ENCODE peak calls at places on chromosomes 7 and 10, in four cellular contexts. One of them, this sample, is unnamed.

GRCh38 chr7:25868509-25868908 is 283.5 kb upstream of the NFE2L3 start:
- DNase-seq in heart right ventricle: no peak
- DNase-seq in right atrium auricular region: no peak
- DNase-seq in fibroblast of pulmonary artery: no peak
- DNase-seq in this sample: no peak

GRCh38 chr10:16519250-16519907 is 2.3 kb downstream of the C1QL3 start:
- DNase-seq in heart right ventricle: no peak
- DNase-seq in right atrium auricular region: no peak
- DNase-seq in fibroblast of pulmonary artery: no peak
- DNase-seq in this sample: no peak

GRCh38 chr7:84022686-84023308 is 171.8 kb downstream of the SEMA3A start:
- DNase-seq in heart right ventricle: no peak
- DNase-seq in right atrium auricular region: no peak
- DNase-seq in fibroblast of pulmonary artery: no peak
- DNase-seq in this sample: no peak

GRCh38 chr7:1210979-1211608 is 21.6 kb upstream of the UNCX start:
- DNase-seq in heart right ventricle: no peak
- DNase-seq in right atrium auricular region: no peak
- DNase-seq in fibroblast of pulmonary artery: no peak
- DNase-seq in this sample: no peak

GRCh38 chr10:1331560-1331959 is 275.4 kb downstream of the WDR37 start:
- DNase-seq in heart right ventricle: no peak
- DNase-seq in right atrium auricular region: no peak
- DNase-seq in fibroblast of pulmonary artery: no peak
- DNase-seq in this sample: no peak

GRCh38 chr7:778968-779451 is 51.9 kb upstream of the PRKAR1B start:
- DNase-seq in heart right ventricle: no peak
- DNase-seq in right atrium auricular region: no peak
- DNase-seq in fibroblast of pulmonary artery: no peak
- DNase-seq in this sample: no peak

GRCh38 chr7:46387646-46388045 is 466.6 kb upstream of the IGFBP3 start:
- DNase-seq in heart right ventricle: no peak
- DNase-seq in right atrium auricular region: no peak
- DNase-seq in fibroblast of pulmonary artery: peak; percentile 78
- DNase-seq in this sample: peak; percentile 66

GRCh38 chr7:36280840-36281812 is 108.5 kb upstream of the ANLN start:
- DNase-seq in heart right ventricle: peak; percentile 68
- DNase-seq in right atrium auricular region: peak; percentile 83
- DNase-seq in fibroblast of pulmonary artery: peak; percentile 72
- DNase-seq in this sample: peak; percentile 75

GRCh38 chr7:47380325-47381131 is 201.4 kb downstream of the TNS3 start:
- DNase-seq in heart right ventricle: no peak
- DNase-seq in right atrium auricular region: no peak
- DNase-seq in fibroblast of pulmonary artery: peak; percentile 59
- DNase-seq in this sample: peak; percentile 76

GRCh38 chr7:106484562-106484961 is 176.4 kb downstream of the CCDC71L start:
- DNase-seq in heart right ventricle: no peak
- DNase-seq in right atrium auricular region: no peak
- DNase-seq in fibroblast of pulmonary artery: peak; percentile 56
- DNase-seq in this sample: peak; percentile 55

GRCh38 chr10:63107943-63108437 is 25.1 kb upstream of the NRBF2 start:
- DNase-seq in heart right ventricle: no peak
- DNase-seq in right atrium auricular region: no peak
- DNase-seq in fibroblast of pulmonary artery: no peak
- DNase-seq in this sample: no peak

GRCh38 chr7:116802144-116802747 is 60.1 kb upstream of the CAPZA2 start:
- DNase-seq in heart right ventricle: no peak
- DNase-seq in right atrium auricular region: no peak
- DNase-seq in fibroblast of pulmonary artery: peak; percentile 25
- DNase-seq in this sample: peak; percentile 70

GRCh38 chr7:100865971-100866720 is 1.0 kb upstream of the TRIP6 start:
- DNase-seq in heart right ventricle: peak; percentile 64
- DNase-seq in right atrium auricular region: no peak
- DNase-seq in fibroblast of pulmonary artery: no peak
- DNase-seq in this sample: no peak

GRCh38 chr7:102125127-102125561 is 161.5 kb upstream of the SH2B2 start:
- DNase-seq in heart right ventricle: peak; percentile 51
- DNase-seq in right atrium auricular region: peak; percentile 86
- DNase-seq in fibroblast of pulmonary artery: peak; percentile 88
- DNase-seq in this sample: peak; percentile 68

GRCh38 chr10:16943301-16944080 is 126.3 kb upstream of the RSU1 start:
- DNase-seq in heart right ventricle: no peak
- DNase-seq in right atrium auricular region: no peak
- DNase-seq in fibroblast of pulmonary artery: peak; percentile 28
- DNase-seq in this sample: peak; percentile 66

GRCh38 chr7:69880848-69881247 is 282.6 kb downstream of the AUTS2 start:
- DNase-seq in heart right ventricle: no peak
- DNase-seq in right atrium auricular region: no peak
- DNase-seq in fibroblast of pulmonary artery: no peak
- DNase-seq in this sample: no peak

GRCh38 chr7:51253157-51253556 is 63.5 kb downstream of the COBL start:
- DNase-seq in heart right ventricle: no peak
- DNase-seq in right atrium auricular region: peak; percentile 23
- DNase-seq in fibroblast of pulmonary artery: no peak
- DNase-seq in this sample: no peak

GRCh38 chr7:122885583-122886356 is 490 bp downstream of the CADPS2 start:
- DNase-seq in heart right ventricle: peak; percentile 30
- DNase-seq in right atrium auricular region: peak; percentile 64
- DNase-seq in fibroblast of pulmonary artery: peak; percentile 46
- DNase-seq in this sample: peak; percentile 43

GRCh38 chr10:49598164-49598856 is 11.8 kb upstream of the SLC18A3 start:
- DNase-seq in heart right ventricle: no peak
- DNase-seq in right atrium auricular region: no peak
- DNase-seq in fibroblast of pulmonary artery: no peak
- DNase-seq in this sample: no peak

GRCh38 chr10:133484818-133485217 is 31.1 kb downstream of the SCART1 start:
- DNase-seq in heart right ventricle: no peak
- DNase-seq in right atrium auricular region: no peak
- DNase-seq in fibroblast of pulmonary artery: no peak
- DNase-seq in this sample: no peak

GRCh38 chr10:72875250-72876055 is 18.1 kb upstream of the OIT3 start:
- DNase-seq in heart right ventricle: no peak
- DNase-seq in right atrium auricular region: no peak
- DNase-seq in fibroblast of pulmonary artery: peak; percentile 60
- DNase-seq in this sample: peak; percentile 59

GRCh38 chr7:132577206-132578049 is 1.2 kb upstream of the PLXNA4 start:
- DNase-seq in heart right ventricle: peak; percentile 80
- DNase-seq in right atrium auricular region: no peak
- DNase-seq in fibroblast of pulmonary artery: peak; percentile 80
- DNase-seq in this sample: peak; percentile 76

GRCh38 chr7:82183633-82184032 is 259.9 kb downstream of the CACNA2D1 start:
- DNase-seq in heart right ventricle: no peak
- DNase-seq in right atrium auricular region: no peak
- DNase-seq in fibroblast of pulmonary artery: peak; percentile 73
- DNase-seq in this sample: peak; percentile 67

GRCh38 chr10:88786032-88786770 is 16.3 kb upstream of the LIPM start:
- DNase-seq in heart right ventricle: no peak
- DNase-seq in right atrium auricular region: no peak
- DNase-seq in fibroblast of pulmonary artery: no peak
- DNase-seq in this sample: no peak

GRCh38 chr10:90919683-90920574 is 958 bp downstream of the ANKRD1 start:
- DNase-seq in heart right ventricle: no peak
- DNase-seq in right atrium auricular region: no peak
- DNase-seq in fibroblast of pulmonary artery: no peak
- DNase-seq in this sample: no peak

GRCh38 chr10:122021421-122021820 is 32.5 kb downstream of the TACC2 start:
- DNase-seq in heart right ventricle: no peak
- DNase-seq in right atrium auricular region: no peak
- DNase-seq in fibroblast of pulmonary artery: peak; percentile 33
- DNase-seq in this sample: peak; percentile 68
- H3K4me3 ChIP-seq in heart right ventricle: no peak overlapping the region
- H3K4me3 ChIP-seq in right atrium auricular region: no peak overlapping the region
- H3K4me3 ChIP-seq in fibroblast of pulmonary artery: no peak overlapping the region
- H3K4me3 ChIP-seq in this sample: no peak overlapping the region

GRCh38 chr10:79267449-79267848 is 79.8 kb upstream of the PPIF start:
- DNase-seq in heart right ventricle: no peak
- DNase-seq in right atrium auricular region: no peak
- DNase-seq in fibroblast of pulmonary artery: no peak
- DNase-seq in this sample: no peak
- TF ChIP-seq CTCF in heart right ventricle: no peak
- TF ChIP-seq CTCF in right atrium auricular region: no peak
- TF ChIP-seq CTCF in fibroblast of pulmonary artery: peak; percentile 3
- TF ChIP-seq CTCF in this sample: peak; percentile 13

GRCh38 chr10:83896219-83896618 is 243.1 kb upstream of the GHITM start:
- DNase-seq in heart right ventricle: no peak
- DNase-seq in right atrium auricular region: no peak
- DNase-seq in fibroblast of pulmonary artery: no peak
- DNase-seq in this sample: no peak

GRCh38 chr10:83897626-83898025 is 241.7 kb upstream of the GHITM start:
- DNase-seq in heart right ventricle: no peak
- DNase-seq in right atrium auricular region: no peak
- DNase-seq in fibroblast of pulmonary artery: no peak
- DNase-seq in this sample: no peak

GRCh38 chr10:83886871-83887270 is 252.4 kb upstream of the GHITM start:
- DNase-seq in heart right ventricle: no peak
- DNase-seq in right atrium auricular region: no peak
- DNase-seq in fibroblast of pulmonary artery: no peak
- DNase-seq in this sample: no peak

DNA sequence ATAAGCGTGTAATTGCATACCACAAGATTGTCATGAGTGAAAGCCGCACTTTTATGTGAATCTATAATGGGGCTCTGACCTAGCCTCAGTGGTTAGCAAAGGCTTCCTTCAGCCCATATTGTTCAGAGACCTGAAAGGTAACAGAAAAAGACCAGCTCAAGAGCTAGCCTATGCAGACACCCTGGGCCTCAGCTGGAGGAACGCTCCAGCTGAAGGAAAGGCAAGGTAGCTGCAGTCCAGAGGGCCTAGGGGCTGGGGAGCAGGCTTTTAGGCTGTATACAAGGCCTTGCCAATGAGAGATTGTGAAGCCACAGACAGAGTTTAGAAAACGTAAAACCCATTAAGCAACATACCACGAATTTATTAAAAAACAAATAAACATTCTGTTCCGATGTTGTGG is 246.6 kb upstream of the GHITM start:
- DNase-seq in heart right ventricle: no peak
- DNase-seq in right atrium auricular region: no peak
- DNase-seq in fibroblast of pulmonary artery: no peak
- DNase-seq in this sample: no peak
- H3K4me3 ChIP-seq in heart right ventricle: no peak overlapping the region
- H3K4me3 ChIP-seq in right atrium auricular region: no peak overlapping the region
- H3K4me3 ChIP-seq in fibroblast of pulmonary artery: no peak overlapping the region
- H3K4me3 ChIP-seq in this sample: no peak overlapping the region

GRCh38 chr7:31478744-31479143 is 35.1 kb upstream of the ITPRID1 start:
- DNase-seq in heart right ventricle: no peak
- DNase-seq in right atrium auricular region: no peak
- DNase-seq in fibroblast of pulmonary artery: no peak
- DNase-seq in this sample: no peak

GRCh38 chr7:31476073-31476745 is 37.7 kb upstream of the ITPRID1 start:
- DNase-seq in heart right ventricle: no peak
- DNase-seq in right atrium auricular region: no peak
- DNase-seq in fibroblast of pulmonary artery: no peak
- DNase-seq in this sample: no peak

DNA sequence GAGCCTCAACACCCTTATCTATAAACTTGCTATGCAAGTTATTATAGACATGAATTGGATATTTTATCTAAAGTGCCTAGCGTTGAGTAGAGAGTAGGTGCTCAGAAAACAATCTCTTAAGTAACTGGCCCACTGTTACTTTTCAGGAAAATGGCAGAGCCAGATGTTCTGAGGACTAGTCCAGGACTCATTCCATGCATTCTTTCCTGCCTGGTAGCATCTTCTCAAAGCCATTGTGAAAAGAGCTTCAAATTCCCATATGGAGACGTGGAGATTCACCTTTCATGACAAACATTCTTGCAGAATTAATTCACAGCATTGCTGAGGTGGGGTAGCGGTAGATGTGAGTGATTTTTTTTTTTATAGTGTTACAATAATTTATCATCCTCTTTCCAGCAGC is 35.9 kb upstream of the ITPRID1 start:
- DNase-seq in heart right ventricle: no peak
- DNase-seq in right atrium auricular region: no peak
- DNase-seq in fibroblast of pulmonary artery: no peak
- DNase-seq in this sample: no peak
- TF ChIP-seq CTCF in heart right ventricle: no peak
- TF ChIP-seq CTCF in right atrium auricular region: no peak
- TF ChIP-seq CTCF in fibroblast of pulmonary artery: no peak
- TF ChIP-seq CTCF in this sample: no peak